ENCODE peak calls at places on chromosomes 16 and 17, in nine cellular contexts. Q is omental fat pad, P is thoracic aorta, O is fibroblast of pulmonary artery, B is GM20000, K is fibroblast of villous mesenchyme, I is neural progenitor cell, U is heart left ventricle, R is A673. T is an unnamed sample.

GRCh38 chr17:50547736-50548083 is 736 bp downstream of the SPATA20 start:
- DNase-seq in Q (no peak), P (no peak), O (no peak), B (no peak), K (no peak), I (no peak), U (no peak), R (no peak), T (no peak)

GRCh38 chr17:63919311-63919723 is 678 bp upstream of the GH1 start:
- DNase-seq in Q (no peak), P (no peak), O (peak; percentile 67), B (peak; percentile 79), K (peak; percentile 53), I (peak; percentile 75), U (peak; percentile 49), R (peak; percentile 73), T (peak; percentile 76)

GRCh38 chr16:90035902-90036301 is 16.6 kb upstream of the DBNDD1 start:
- DNase-seq in Q (no peak), P (no peak), O (no peak), B (no peak), K (no peak), I (no peak), U (no peak), R (no peak), T (no peak)

GRCh38 chr16:30926937-30927788 is 3.8 kb downstream of the FBXL19 start:
- DNase-seq in Q (no peak), P (no peak), O (no peak), B (no peak), K (no peak), I (no peak), U (no peak), R (no peak), T (no peak)

GRCh38 chr16:30669026-30670000 is 11.1 kb downstream of the FBRS start:
- DNase-seq in Q (no peak), P (no peak), O (no peak), B (no peak), K (no peak), I (no peak), U (no peak), R (no peak), T (no peak)

GRCh38 chr17:73338050-73338491 is 26.3 kb upstream of the CDC42EP4 start:
- DNase-seq in Q (no peak), P (peak; percentile 38), O (no peak), B (no peak), K (peak; percentile 71), I (no peak), U (no peak), R (no peak), T (no peak)

GRCh38 chr16:88522276-88522949 is 47.8 kb upstream of the ZC3H18 start:
- DNase-seq in Q (no peak), P (no peak), O (no peak), B (no peak), K (no peak), I (no peak), U (no peak), R (no peak), T (no peak)

GRCh38 chr16:23227529-23227928 is 45.0 kb downstream of the SCNN1G start:
- DNase-seq in Q (no peak), P (no peak), O (no peak), B (no peak), K (no peak), I (no peak), U (no peak), R (peak; percentile 6), T (no peak)

GRCh38 chr16:77807-78443 is at the start of gene MPG:
- DNase-seq in Q (peak; percentile 52), P (no peak), O (peak; percentile 77), B (peak; percentile 100), K (peak; percentile 82), I (peak; percentile 89), U (peak; percentile 92), R (peak; percentile 81), T (peak; percentile 80)

GRCh38 chr16:88657371-88657770 is 5.5 kb downstream of the MVD start:
- DNase-seq in Q (no peak), P (no peak), O (no peak), B (no peak), K (no peak), I (no peak), U (no peak), R (no peak), T (no peak)

GRCh38 chr16:67963325-67964321 is 4.8 kb downstream of the SLC12A4 start:
- DNase-seq in Q (no peak), P (no peak), O (peak; percentile 15), B (no peak), K (no peak), I (no peak), U (peak; percentile 77), R (no peak), T (no peak)

GRCh38 chr17:28551421-28552186 is 820 bp downstream of the UNC119 start:
- DNase-seq in Q (no peak), P (no peak), O (peak; percentile 19), B (no peak), K (peak; percentile 33), I (peak; percentile 40), U (no peak), R (peak; percentile 35), T (no peak)

GRCh38 chr16:58138852-58139251 is 9.7 kb upstream of the CFAP20 start:
- DNase-seq in Q (no peak), P (no peak), O (no peak), B (no peak), K (no peak), I (no peak), U (no peak), R (no peak), T (no peak)

GRCh38 chr16:72013888-72014538 is 5.5 kb downstream of the DHODH start:
- DNase-seq in Q (no peak), P (no peak), O (peak; percentile 39), B (no peak), K (peak; percentile 82), I (peak; percentile 23), U (peak; percentile 55), R (peak; percentile 60), T (peak; percentile 52)

GRCh38 chr17:7632492-7632894 is 2.6 kb downstream of the SHBG start:
- DNase-seq in Q (no peak), P (no peak), O (peak; percentile 73), B (peak; percentile 75), K (peak; percentile 52), I (peak; percentile 70), U (no peak), R (peak; percentile 58), T (peak; percentile 62)

GRCh38 chr17:45318561-45319230 is 1.9 kb upstream of the MAP3K14 start:
- DNase-seq in Q (no peak), P (no peak), O (no peak), B (no peak), K (no peak), I (no peak), U (no peak), R (no peak), T (no peak)

GRCh38 chr17:45317113-45317820 is 447 bp upstream of the MAP3K14 start:
- DNase-seq in Q (peak; percentile 98), P (peak; percentile 100), O (peak; percentile 100), B (peak; percentile 98), K (peak; percentile 100), I (peak; percentile 100), U (peak; percentile 100), R (peak; percentile 98), T (peak; percentile 100)

GRCh38 chr17:45315583-45316270 is 1.1 kb downstream of the MAP3K14 start:
- DNase-seq in Q (no peak), P (no peak), O (no peak), B (no peak), K (no peak), I (no peak), U (no peak), R (no peak), T (no peak)

GRCh38 chr17:45314761-45315549 is 1.9 kb downstream of the MAP3K14 start:
- DNase-seq in Q (no peak), P (no peak), O (no peak), B (peak; percentile 53), K (no peak), I (no peak), U (no peak), R (no peak), T (peak; percentile 39)

GRCh38 chr17:45316271-45317112 is at the start of gene MAP3K14:
- DNase-seq in Q (no peak), P (no peak), O (peak; percentile 75), B (no peak), K (peak; percentile 81), I (peak; percentile 89), U (peak; percentile 86), R (peak; percentile 48), T (peak; percentile 81)
- TF ChIP-seq CTCF in Q (no peak), P (no peak), O (no peak), B (peak; percentile 20), K (peak; percentile 23), I (peak; percentile 11), U (peak; percentile 43), R (no peak), T (no peak)

DNA sequence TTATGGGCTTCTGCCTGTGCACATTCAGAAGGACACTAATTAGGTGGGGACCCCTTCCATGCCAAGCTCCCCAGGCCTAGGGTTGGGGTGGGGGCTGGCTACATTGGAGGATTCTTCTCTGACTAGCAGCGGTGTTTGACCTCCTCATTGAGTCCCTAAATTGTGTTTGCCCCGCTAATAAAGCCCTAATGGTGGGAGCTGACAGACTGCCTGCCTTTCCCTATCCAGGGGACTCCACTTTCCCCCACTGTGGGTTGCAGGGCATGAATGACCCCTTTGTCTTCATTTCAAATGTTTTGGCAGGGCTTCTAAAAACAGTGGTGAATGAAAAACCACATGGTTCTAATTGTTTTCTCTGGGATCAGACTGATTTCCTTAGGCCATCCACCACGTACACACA is 476.8 kb upstream of the CDH11 start:
- DNase-seq in Q (no peak), P (no peak), O (no peak), B (no peak), K (no peak), I (peak; percentile 86), U (no peak), R (no peak), T (no peak)
- TF ChIP-seq CTCF in Q (no peak), P (no peak), O (no peak), B (no peak), K (no peak), I (no peak), U (no peak), R (no peak), T (no peak)

DNA sequence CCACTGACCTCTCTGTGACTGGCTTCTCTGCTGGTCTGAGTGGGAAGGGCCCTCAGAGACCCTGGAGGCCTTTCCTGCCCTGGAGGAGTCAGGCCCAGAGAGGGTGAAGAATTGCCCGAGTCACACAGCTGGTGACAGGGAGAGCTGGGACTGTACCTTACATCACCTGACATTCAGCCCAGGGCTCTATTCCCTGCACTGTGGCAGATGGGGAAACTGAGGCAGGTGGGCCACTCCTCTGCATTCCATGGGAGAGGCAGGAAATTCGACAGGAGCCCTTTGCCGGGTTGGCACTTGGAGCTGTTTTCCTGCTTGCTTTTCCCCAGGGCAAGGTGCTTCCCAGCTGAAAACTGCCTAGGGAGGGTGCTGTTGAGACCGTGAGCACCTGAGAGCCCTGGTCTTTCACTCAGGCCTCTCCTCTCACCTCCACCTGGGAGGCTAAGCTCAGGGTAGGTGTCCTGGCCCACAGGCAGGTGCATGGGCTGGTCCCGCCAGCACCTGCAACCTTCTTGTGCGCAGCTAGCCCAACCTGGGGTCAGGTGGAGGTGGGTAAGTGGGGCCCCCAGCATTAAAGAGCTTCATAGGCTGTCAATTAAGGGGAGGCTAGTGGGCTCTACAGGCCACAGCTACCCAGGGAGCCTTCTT is 8.5 kb downstream of the ADCY7 start:
- DNase-seq in Q (no peak), P (no peak), O (no peak), B (no peak), K (no peak), I (no peak), U (no peak), R (no peak), T (no peak)
- TF ChIP-seq CTCF in Q (no peak), P (no peak), O (no peak), B (no peak), K (no peak), I (no peak), U (no peak), R (no peak), T (no peak)

GRCh38 chr16:52727878-52728277 is 180.9 kb upstream of the TOX3 start:
- DNase-seq in Q (no peak), P (no peak), O (no peak), B (no peak), K (no peak), I (no peak), U (no peak), R (no peak), T (peak; percentile 15)
- TF ChIP-seq CTCF in Q (no peak), P (no peak), O (no peak), B (no peak), K (no peak), I (no peak), U (no peak), R (no peak), T (no peak)